ENCODE peak calls at places on chromosomes 5 and 9, in nine cellular contexts. One of them, this sample, is unnamed.
A peak's percentile ranks its signal among the peaks of the same experiment; 100 is the strongest.

GRCh38 chr9:89458768-89459496 is 39.0 kb downstream of the SEMA4D start:
- ATAC-seq in A549: no peak
- ATAC-seq in gastroesophageal sphincter: no peak
- ATAC-seq in omental fat pad: no peak
- ATAC-seq in stimulated activated naive CD8-positive, alpha-beta T cell treated with anti-CD3 and anti-CD28 coated beads, Interleukin-15, Interleukin-2, amounts not matched to agents 100 U/mL and 50 U/mL, for 24 hours: no peak
- ATAC-seq in left lung: no peak
- ATAC-seq in HCT116: no peak
- ATAC-seq in esophagus mucosa: no peak
- ATAC-seq in naive thymus-derived CD4-positive, alpha-beta T cell: no peak
- ATAC-seq in this sample: no peak

GRCh38 chr5:102114525-102115069 is 181.5 kb downstream of the SLCO4C1 start:
- ATAC-seq in esophagus mucosa: no peak
- ATAC-seq in A549: no peak
- ATAC-seq in gastroesophageal sphincter: no peak
- ATAC-seq in left lung: no peak
- ATAC-seq in naive thymus-derived CD4-positive, alpha-beta T cell: no peak
- ATAC-seq in omental fat pad: no peak
- ATAC-seq in HCT116: no peak
- ATAC-seq in stimulated activated naive CD8-positive, alpha-beta T cell treated with anti-CD3 and anti-CD28 coated beads, Interleukin-15, Interleukin-2, amounts not matched to agents 100 U/mL and 50 U/mL, for 24 hours: no peak
- ATAC-seq in this sample: no peak

GRCh38 chr9:109468927-109469326 is 29.2 kb downstream of the PTPN3 start:
- ATAC-seq in gastroesophageal sphincter: no peak
- ATAC-seq in HCT116: no peak
- ATAC-seq in left lung: no peak
- ATAC-seq in esophagus mucosa: peak; percentile 84
- ATAC-seq in naive thymus-derived CD4-positive, alpha-beta T cell: no peak
- ATAC-seq in A549: no peak
- ATAC-seq in stimulated activated naive CD8-positive, alpha-beta T cell treated with anti-CD3 and anti-CD28 coated beads, Interleukin-15, Interleukin-2, amounts not matched to agents 100 U/mL and 50 U/mL, for 24 hours: no peak
- ATAC-seq in omental fat pad: peak; percentile 41
- ATAC-seq in this sample: no peak

GRCh38 chr5:78907255-78907886 is 77.7 kb downstream of the ARSB start:
- ATAC-seq in omental fat pad: no peak
- ATAC-seq in esophagus mucosa: no peak
- ATAC-seq in HCT116: no peak
- ATAC-seq in gastroesophageal sphincter: peak; percentile 84
- ATAC-seq in stimulated activated naive CD8-positive, alpha-beta T cell treated with anti-CD3 and anti-CD28 coated beads, Interleukin-15, Interleukin-2, amounts not matched to agents 100 U/mL and 50 U/mL, for 24 hours: peak; percentile 23
- ATAC-seq in naive thymus-derived CD4-positive, alpha-beta T cell: no peak
- ATAC-seq in left lung: peak; percentile 48
- ATAC-seq in A549: no peak
- ATAC-seq in this sample: no peak

GRCh38 chr9:34653131-34653530 is 1.1 kb downstream of the IL11RA start:
- ATAC-seq in esophagus mucosa: no peak
- ATAC-seq in HCT116: no peak
- ATAC-seq in left lung: no peak
- ATAC-seq in gastroesophageal sphincter: no peak
- ATAC-seq in naive thymus-derived CD4-positive, alpha-beta T cell: no peak
- ATAC-seq in stimulated activated naive CD8-positive, alpha-beta T cell treated with anti-CD3 and anti-CD28 coated beads, Interleukin-15, Interleukin-2, amounts not matched to agents 100 U/mL and 50 U/mL, for 24 hours: no peak
- ATAC-seq in omental fat pad: no peak
- ATAC-seq in A549: no peak
- ATAC-seq in this sample: no peak

GRCh38 chr9:116316231-116316630 is 162.6 kb downstream of the PAPPA start:
- ATAC-seq in esophagus mucosa: no peak
- ATAC-seq in gastroesophageal sphincter: no peak
- ATAC-seq in A549: no peak
- ATAC-seq in left lung: no peak
- ATAC-seq in naive thymus-derived CD4-positive, alpha-beta T cell: no peak
- ATAC-seq in HCT116: no peak
- ATAC-seq in omental fat pad: no peak
- ATAC-seq in stimulated activated naive CD8-positive, alpha-beta T cell treated with anti-CD3 and anti-CD28 coated beads, Interleukin-15, Interleukin-2, amounts not matched to agents 100 U/mL and 50 U/mL, for 24 hours: no peak
- ATAC-seq in this sample: no peak

GRCh38 chr5:172678902-172679301 is 37.8 kb downstream of the NEURL1B start:
- ATAC-seq in esophagus mucosa: peak; percentile 34
- ATAC-seq in left lung: peak; percentile 88
- ATAC-seq in stimulated activated naive CD8-positive, alpha-beta T cell treated with anti-CD3 and anti-CD28 coated beads, Interleukin-15, Interleukin-2, amounts not matched to agents 100 U/mL and 50 U/mL, for 24 hours: no peak
- ATAC-seq in gastroesophageal sphincter: peak; percentile 73
- ATAC-seq in naive thymus-derived CD4-positive, alpha-beta T cell: no peak
- ATAC-seq in HCT116: no peak
- ATAC-seq in A549: no peak
- ATAC-seq in omental fat pad: no peak
- ATAC-seq in this sample: no peak

GRCh38 chr5:151048526-151048925 is 28.1 kb downstream of the GPX3 start:
- ATAC-seq in gastroesophageal sphincter: no peak
- ATAC-seq in A549: peak; percentile 53
- ATAC-seq in left lung: no peak
- ATAC-seq in omental fat pad: no peak
- ATAC-seq in HCT116: peak; percentile 35
- ATAC-seq in esophagus mucosa: no peak
- ATAC-seq in naive thymus-derived CD4-positive, alpha-beta T cell: no peak
- ATAC-seq in stimulated activated naive CD8-positive, alpha-beta T cell treated with anti-CD3 and anti-CD28 coated beads, Interleukin-15, Interleukin-2, amounts not matched to agents 100 U/mL and 50 U/mL, for 24 hours: no peak
- ATAC-seq in this sample: no peak

GRCh38 chr5:101929628-101930027 is 366.5 kb downstream of the SLCO4C1 start:
- ATAC-seq in stimulated activated naive CD8-positive, alpha-beta T cell treated with anti-CD3 and anti-CD28 coated beads, Interleukin-15, Interleukin-2, amounts not matched to agents 100 U/mL and 50 U/mL, for 24 hours: no peak
- ATAC-seq in esophagus mucosa: no peak
- ATAC-seq in naive thymus-derived CD4-positive, alpha-beta T cell: no peak
- ATAC-seq in left lung: no peak
- ATAC-seq in gastroesophageal sphincter: no peak
- ATAC-seq in omental fat pad: no peak
- ATAC-seq in A549: no peak
- ATAC-seq in HCT116: no peak
- ATAC-seq in this sample: no peak

GRCh38 chr5:127899214-127899610 is 184.4 kb upstream of the SLC12A2 start:
- ATAC-seq in naive thymus-derived CD4-positive, alpha-beta T cell: no peak
- ATAC-seq in esophagus mucosa: no peak
- ATAC-seq in left lung: no peak
- ATAC-seq in omental fat pad: no peak
- ATAC-seq in gastroesophageal sphincter: no peak
- ATAC-seq in stimulated activated naive CD8-positive, alpha-beta T cell treated with anti-CD3 and anti-CD28 coated beads, Interleukin-15, Interleukin-2, amounts not matched to agents 100 U/mL and 50 U/mL, for 24 hours: no peak
- ATAC-seq in A549: peak; percentile 53
- ATAC-seq in HCT116: no peak
- ATAC-seq in this sample: no peak

GRCh38 chr9:7164440-7165349 is 406.9 kb downstream of the KDM4C start:
- ATAC-seq in HCT116: no peak
- ATAC-seq in left lung: no peak
- ATAC-seq in A549: no peak
- ATAC-seq in stimulated activated naive CD8-positive, alpha-beta T cell treated with anti-CD3 and anti-CD28 coated beads, Interleukin-15, Interleukin-2, amounts not matched to agents 100 U/mL and 50 U/mL, for 24 hours: no peak
- ATAC-seq in esophagus mucosa: no peak
- ATAC-seq in omental fat pad: no peak
- ATAC-seq in gastroesophageal sphincter: no peak
- ATAC-seq in naive thymus-derived CD4-positive, alpha-beta T cell: no peak
- ATAC-seq in this sample: no peak

GRCh38 chr5:136132087-136132486 is 558 bp upstream of the SMAD5 start:
- ATAC-seq in stimulated activated naive CD8-positive, alpha-beta T cell treated with anti-CD3 and anti-CD28 coated beads, Interleukin-15, Interleukin-2, amounts not matched to agents 100 U/mL and 50 U/mL, for 24 hours: no peak
- ATAC-seq in naive thymus-derived CD4-positive, alpha-beta T cell: no peak
- ATAC-seq in esophagus mucosa: peak; percentile 12
- ATAC-seq in HCT116: peak; percentile 57
- ATAC-seq in gastroesophageal sphincter: no peak
- ATAC-seq in omental fat pad: no peak
- ATAC-seq in A549: peak; percentile 53
- ATAC-seq in left lung: peak; percentile 2
- ATAC-seq in this sample: no peak

GRCh38 chr9:131669234-131670172 is 70.4 kb downstream of the RAPGEF1 start:
- ATAC-seq in naive thymus-derived CD4-positive, alpha-beta T cell: no peak
- ATAC-seq in stimulated activated naive CD8-positive, alpha-beta T cell treated with anti-CD3 and anti-CD28 coated beads, Interleukin-15, Interleukin-2, amounts not matched to agents 100 U/mL and 50 U/mL, for 24 hours: no peak
- ATAC-seq in A549: peak; percentile 52
- ATAC-seq in left lung: no peak
- ATAC-seq in gastroesophageal sphincter: no peak
- ATAC-seq in omental fat pad: no peak
- ATAC-seq in HCT116: peak; percentile 20
- ATAC-seq in esophagus mucosa: no peak
- ATAC-seq in this sample: peak; percentile 18

GRCh38 chr5:157511656-157512644 is 51.9 kb downstream of the NIPAL4 start:
- ATAC-seq in HCT116: peak; percentile 96
- ATAC-seq in naive thymus-derived CD4-positive, alpha-beta T cell: no peak
- ATAC-seq in esophagus mucosa: peak; percentile 98
- ATAC-seq in gastroesophageal sphincter: peak; percentile 97
- ATAC-seq in left lung: peak; percentile 93
- ATAC-seq in omental fat pad: peak; percentile 92
- ATAC-seq in A549: peak; percentile 96
- ATAC-seq in stimulated activated naive CD8-positive, alpha-beta T cell treated with anti-CD3 and anti-CD28 coated beads, Interleukin-15, Interleukin-2, amounts not matched to agents 100 U/mL and 50 U/mL, for 24 hours: peak; percentile 25
- ATAC-seq in this sample: no peak

GRCh38 chr9:2228132-2228531 is 213.0 kb downstream of the SMARCA2 start:
- ATAC-seq in left lung: peak; percentile 62
- ATAC-seq in A549: peak; percentile 45
- ATAC-seq in naive thymus-derived CD4-positive, alpha-beta T cell: no peak
- ATAC-seq in HCT116: peak; percentile 85
- ATAC-seq in esophagus mucosa: no peak
- ATAC-seq in gastroesophageal sphincter: no peak
- ATAC-seq in stimulated activated naive CD8-positive, alpha-beta T cell treated with anti-CD3 and anti-CD28 coated beads, Interleukin-15, Interleukin-2, amounts not matched to agents 100 U/mL and 50 U/mL, for 24 hours: no peak
- ATAC-seq in omental fat pad: no peak
- ATAC-seq in this sample: no peak

GRCh38 chr5:54673523-54674225 is 156.1 kb downstream of the SNX18 start:
- ATAC-seq in left lung: peak; percentile 60
- ATAC-seq in HCT116: no peak
- ATAC-seq in A549: no peak
- ATAC-seq in gastroesophageal sphincter: peak; percentile 40
- ATAC-seq in esophagus mucosa: peak; percentile 67
- ATAC-seq in omental fat pad: peak; percentile 46
- ATAC-seq in stimulated activated naive CD8-positive, alpha-beta T cell treated with anti-CD3 and anti-CD28 coated beads, Interleukin-15, Interleukin-2, amounts not matched to agents 100 U/mL and 50 U/mL, for 24 hours: peak; percentile 74
- ATAC-seq in naive thymus-derived CD4-positive, alpha-beta T cell: peak; percentile 88
- ATAC-seq in this sample: peak; percentile 35

GRCh38 chr5:109907751-109908150 is 218.0 kb downstream of the MAN2A1 start:
- ATAC-seq in left lung: peak; percentile 25
- ATAC-seq in esophagus mucosa: no peak
- ATAC-seq in stimulated activated naive CD8-positive, alpha-beta T cell treated with anti-CD3 and anti-CD28 coated beads, Interleukin-15, Interleukin-2, amounts not matched to agents 100 U/mL and 50 U/mL, for 24 hours: no peak
- ATAC-seq in HCT116: no peak
- ATAC-seq in omental fat pad: peak; percentile 66
- ATAC-seq in A549: no peak
- ATAC-seq in naive thymus-derived CD4-positive, alpha-beta T cell: no peak
- ATAC-seq in gastroesophageal sphincter: no peak
- ATAC-seq in this sample: no peak

GRCh38 chr5:15877905-15878304 is 301.7 kb downstream of the MARCHF11 start:
- ATAC-seq in A549: no peak
- ATAC-seq in esophagus mucosa: no peak
- ATAC-seq in left lung: no peak
- ATAC-seq in omental fat pad: no peak
- ATAC-seq in naive thymus-derived CD4-positive, alpha-beta T cell: no peak
- ATAC-seq in HCT116: no peak
- ATAC-seq in stimulated activated naive CD8-positive, alpha-beta T cell treated with anti-CD3 and anti-CD28 coated beads, Interleukin-15, Interleukin-2, amounts not matched to agents 100 U/mL and 50 U/mL, for 24 hours: no peak
- ATAC-seq in gastroesophageal sphincter: no peak
- ATAC-seq in this sample: no peak

GRCh38 chr5:169089343-169089742 is 211.6 kb downstream of the SLIT3 start:
- ATAC-seq in omental fat pad: no peak
- ATAC-seq in naive thymus-derived CD4-positive, alpha-beta T cell: no peak
- ATAC-seq in gastroesophageal sphincter: no peak
- ATAC-seq in left lung: no peak
- ATAC-seq in stimulated activated naive CD8-positive, alpha-beta T cell treated with anti-CD3 and anti-CD28 coated beads, Interleukin-15, Interleukin-2, amounts not matched to agents 100 U/mL and 50 U/mL, for 24 hours: no peak
- ATAC-seq in HCT116: peak; percentile 55
- ATAC-seq in esophagus mucosa: peak; percentile 66
- ATAC-seq in A549: peak; percentile 79
- ATAC-seq in this sample: no peak

GRCh38 chr5:133779828-133780475 is 167.6 kb upstream of the FSTL4 start:
- ATAC-seq in omental fat pad: no peak
- ATAC-seq in naive thymus-derived CD4-positive, alpha-beta T cell: no peak
- ATAC-seq in stimulated activated naive CD8-positive, alpha-beta T cell treated with anti-CD3 and anti-CD28 coated beads, Interleukin-15, Interleukin-2, amounts not matched to agents 100 U/mL and 50 U/mL, for 24 hours: peak; percentile 28
- ATAC-seq in gastroesophageal sphincter: no peak
- ATAC-seq in left lung: no peak
- ATAC-seq in esophagus mucosa: no peak
- ATAC-seq in A549: peak; percentile 66
- ATAC-seq in HCT116: peak; percentile 76
- ATAC-seq in this sample: no peak

GRCh38 chr5:79464278-79464677 is 49.7 kb downstream of the HOMER1 start:
- ATAC-seq in naive thymus-derived CD4-positive, alpha-beta T cell: no peak
- ATAC-seq in stimulated activated naive CD8-positive, alpha-beta T cell treated with anti-CD3 and anti-CD28 coated beads, Interleukin-15, Interleukin-2, amounts not matched to agents 100 U/mL and 50 U/mL, for 24 hours: no peak
- ATAC-seq in gastroesophageal sphincter: no peak
- ATAC-seq in esophagus mucosa: no peak
- ATAC-seq in HCT116: peak; percentile 44
- ATAC-seq in A549: no peak
- ATAC-seq in left lung: no peak
- ATAC-seq in omental fat pad: no peak
- ATAC-seq in this sample: no peak

GRCh38 chr9:133429641-133430161 is 7.5 kb downstream of the ADAMTS13 start:
- ATAC-seq in stimulated activated naive CD8-positive, alpha-beta T cell treated with anti-CD3 and anti-CD28 coated beads, Interleukin-15, Interleukin-2, amounts not matched to agents 100 U/mL and 50 U/mL, for 24 hours: no peak
- ATAC-seq in esophagus mucosa: peak; percentile 9
- ATAC-seq in omental fat pad: peak; percentile 69
- ATAC-seq in gastroesophageal sphincter: peak; percentile 41
- ATAC-seq in naive thymus-derived CD4-positive, alpha-beta T cell: peak; percentile 49
- ATAC-seq in HCT116: peak; percentile 50
- ATAC-seq in A549: peak; percentile 87
- ATAC-seq in left lung: peak; percentile 60
- ATAC-seq in this sample: peak; percentile 35

GRCh38 chr5:35303152-35303551 is 72.9 kb upstream of the PRLR start:
- ATAC-seq in A549: no peak
- ATAC-seq in left lung: no peak
- ATAC-seq in naive thymus-derived CD4-positive, alpha-beta T cell: no peak
- ATAC-seq in gastroesophageal sphincter: no peak
- ATAC-seq in HCT116: no peak
- ATAC-seq in stimulated activated naive CD8-positive, alpha-beta T cell treated with anti-CD3 and anti-CD28 coated beads, Interleukin-15, Interleukin-2, amounts not matched to agents 100 U/mL and 50 U/mL, for 24 hours: no peak
- ATAC-seq in esophagus mucosa: peak; percentile 94
- ATAC-seq in omental fat pad: no peak
- ATAC-seq in this sample: no peak

GRCh38 chr5:126594077-126594476 is 942 bp downstream of the ALDH7A1 start:
- ATAC-seq in omental fat pad: no peak
- ATAC-seq in HCT116: no peak
- ATAC-seq in gastroesophageal sphincter: no peak
- ATAC-seq in esophagus mucosa: peak; percentile 68
- ATAC-seq in stimulated activated naive CD8-positive, alpha-beta T cell treated with anti-CD3 and anti-CD28 coated beads, Interleukin-15, Interleukin-2, amounts not matched to agents 100 U/mL and 50 U/mL, for 24 hours: no peak
- ATAC-seq in A549: no peak
- ATAC-seq in left lung: peak; percentile 25
- ATAC-seq in naive thymus-derived CD4-positive, alpha-beta T cell: no peak
- ATAC-seq in this sample: no peak

GRCh38 chr9:123169926-123170325 is 98.5 kb downstream of the STRBP start:
- ATAC-seq in esophagus mucosa: no peak
- ATAC-seq in gastroesophageal sphincter: no peak
- ATAC-seq in naive thymus-derived CD4-positive, alpha-beta T cell: no peak
- ATAC-seq in left lung: no peak
- ATAC-seq in omental fat pad: no peak
- ATAC-seq in A549: no peak
- ATAC-seq in stimulated activated naive CD8-positive, alpha-beta T cell treated with anti-CD3 and anti-CD28 coated beads, Interleukin-15, Interleukin-2, amounts not matched to agents 100 U/mL and 50 U/mL, for 24 hours: no peak
- ATAC-seq in HCT116: no peak
- ATAC-seq in this sample: no peak

GRCh38 chr9:4750021-4750673 is 9.1 kb upstream of the AK3 start:
- ATAC-seq in left lung: peak; percentile 79
- ATAC-seq in gastroesophageal sphincter: no peak
- ATAC-seq in stimulated activated naive CD8-positive, alpha-beta T cell treated with anti-CD3 and anti-CD28 coated beads, Interleukin-15, Interleukin-2, amounts not matched to agents 100 U/mL and 50 U/mL, for 24 hours: no peak
- ATAC-seq in naive thymus-derived CD4-positive, alpha-beta T cell: peak; percentile 73
- ATAC-seq in HCT116: peak; percentile 84
- ATAC-seq in A549: peak; percentile 83
- ATAC-seq in omental fat pad: no peak
- ATAC-seq in esophagus mucosa: peak; percentile 49
- ATAC-seq in this sample: no peak

GRCh38 chr5:83522431-83522830 is 50.9 kb downstream of the VCAN start:
- ATAC-seq in HCT116: no peak
- ATAC-seq in stimulated activated naive CD8-positive, alpha-beta T cell treated with anti-CD3 and anti-CD28 coated beads, Interleukin-15, Interleukin-2, amounts not matched to agents 100 U/mL and 50 U/mL, for 24 hours: no peak
- ATAC-seq in left lung: peak; percentile 30
- ATAC-seq in gastroesophageal sphincter: no peak
- ATAC-seq in esophagus mucosa: no peak
- ATAC-seq in omental fat pad: no peak
- ATAC-seq in A549: no peak
- ATAC-seq in naive thymus-derived CD4-positive, alpha-beta T cell: no peak
- ATAC-seq in this sample: no peak

GRCh38 chr5:170049713-170050112 is 56.0 kb upstream of the FOXI1 start:
- ATAC-seq in omental fat pad: no peak
- ATAC-seq in stimulated activated naive CD8-positive, alpha-beta T cell treated with anti-CD3 and anti-CD28 coated beads, Interleukin-15, Interleukin-2, amounts not matched to agents 100 U/mL and 50 U/mL, for 24 hours: no peak
- ATAC-seq in A549: no peak
- ATAC-seq in esophagus mucosa: no peak
- ATAC-seq in naive thymus-derived CD4-positive, alpha-beta T cell: no peak
- ATAC-seq in HCT116: no peak
- ATAC-seq in left lung: no peak
- ATAC-seq in gastroesophageal sphincter: no peak
- ATAC-seq in this sample: no peak

GRCh38 chr5:41349846-41350245 is 136.5 kb upstream of the C6 start:
- ATAC-seq in esophagus mucosa: no peak
- ATAC-seq in HCT116: no peak
- ATAC-seq in omental fat pad: no peak
- ATAC-seq in naive thymus-derived CD4-positive, alpha-beta T cell: no peak
- ATAC-seq in A549: no peak
- ATAC-seq in left lung: no peak
- ATAC-seq in gastroesophageal sphincter: no peak
- ATAC-seq in stimulated activated naive CD8-positive, alpha-beta T cell treated with anti-CD3 and anti-CD28 coated beads, Interleukin-15, Interleukin-2, amounts not matched to agents 100 U/mL and 50 U/mL, for 24 hours: no peak
- ATAC-seq in this sample: no peak

GRCh38 chr9:83312543-83312942 is 225.7 kb downstream of the FRMD3 start:
- ATAC-seq in gastroesophageal sphincter: no peak
- ATAC-seq in A549: no peak
- ATAC-seq in HCT116: no peak
- ATAC-seq in naive thymus-derived CD4-positive, alpha-beta T cell: no peak
- ATAC-seq in omental fat pad: no peak
- ATAC-seq in esophagus mucosa: no peak
- ATAC-seq in left lung: no peak
- ATAC-seq in stimulated activated naive CD8-positive, alpha-beta T cell treated with anti-CD3 and anti-CD28 coated beads, Interleukin-15, Interleukin-2, amounts not matched to agents 100 U/mL and 50 U/mL, for 24 hours: no peak
- ATAC-seq in this sample: no peak

This sample was measured in activated CD4-positive, CD25-positive, alpha-beta regulatory T cell treated with anti-CD3 and anti-CD28 coated beads, Interleukin-2, amount 50 U/mL, for 24 hours.